ENCODE peak calls at places on chromosome X, in six cellular contexts. M, K, T, X, Z and R are unnamed samples.

GRCh38 chrX:76454456-76454927 is 27.0 kb downstream of the MAGEE1 start:
- DNase-seq in K (peak), X (peak), M (no peak), Z (no peak), T (no peak), R (no peak)

GRCh38 chrX:129686422-129686948 is 31.7 kb upstream of the APLN start:
- DNase-seq in K (no peak), T (no peak), Z (no peak), M (no peak), X (no peak), R (no peak)

GRCh38 chrX:54181196-54181953 is 1.7 kb downstream of the FAM120C start:
- DNase-seq in Z (no peak), T (no peak), X (no peak), K (no peak), M (no peak), R (no peak)

GRCh38 chrX:119606508-119607389 is 525 bp upstream of the NKRF start:
- DNase-seq in Z (no peak), X (no peak), K (no peak), M (no peak), T (peak), R (no peak)

GRCh38 chrX:14380044-14380443 is 149.3 kb upstream of the GLRA2 start:
- DNase-seq in M (no peak), Z (no peak), T (no peak), K (no peak), X (no peak), R (no peak)

GRCh38 chrX:108130889-108131288 is 39.3 kb downstream of the ATG4A start:
- DNase-seq in X (no peak), Z (no peak), T (no peak), M (no peak), K (no peak), R (no peak)

GRCh38 chrX:33062016-33062415 is 149.3 kb downstream of the DMD start:
- DNase-seq in K (no peak), X (no peak), M (no peak), T (no peak), Z (no peak), R (no peak)

GRCh38 chrX:130676861-130677260 is 226.1 kb downstream of the ENOX2 start:
- DNase-seq in Z (no peak), M (no peak), K (no peak), T (no peak), X (no peak), R (no peak)

GRCh38 chrX:119015407-119016242 is 41.2 kb downstream of the LONRF3 start:
- DNase-seq in M (peak), T (peak), X (peak), K (no peak), Z (no peak), R (no peak)

GRCh38 chrX:44980883-44981282 is 107.9 kb downstream of the KDM6A start:
- DNase-seq in X (no peak), Z (no peak), T (no peak), K (no peak), M (no peak), R (no peak)

GRCh38 chrX:57211906-57212305 is 74.6 kb upstream of the FAAH2 start:
- DNase-seq in T (no peak), K (no peak), Z (no peak), M (no peak), X (no peak), R (no peak)

GRCh38 chrX:1239681-1240142 is 27.3 kb upstream of the CRLF2 start:
- DNase-seq in Z (no peak), T (no peak), M (peak), K (no peak), X (peak), R (no peak)

GRCh38 chrX:43661521-43662240 is 5.6 kb downstream of the MAOA start:
- DNase-seq in T (no peak), M (no peak), X (no peak), Z (no peak), K (no peak), R (no peak)

GRCh38 chrX:110212299-110212698 is 105.6 kb downstream of the AMMECR1 start:
- DNase-seq in T (no peak), M (no peak), Z (no peak), X (no peak), K (no peak), R (no peak)
- TF ChIP-seq CTCF in T (no peak), M (no peak), Z (no peak), X (peak), K (peak), R (peak)

DNA sequence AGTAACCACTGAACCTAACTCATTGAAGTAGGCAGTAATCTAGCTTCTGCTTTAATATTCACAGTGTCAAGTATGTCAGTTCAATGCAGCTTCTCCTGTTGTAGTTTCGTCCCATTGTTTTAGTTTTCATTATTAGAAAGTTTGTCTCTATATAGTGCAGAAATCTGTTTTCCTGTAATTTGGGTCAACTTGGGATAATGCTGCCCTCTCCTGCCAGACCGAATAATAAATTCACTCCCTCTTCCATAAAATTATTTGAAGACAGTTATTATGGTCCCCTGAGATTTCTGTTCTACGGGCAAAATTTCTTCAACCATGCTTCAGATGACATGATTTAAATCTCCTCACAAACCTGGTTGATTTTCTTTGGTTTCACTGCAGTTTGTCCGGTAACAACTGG is 4.6 kb upstream of the LUZP4 start:
- DNase-seq in Z (no peak), K (no peak), M (no peak), T (no peak), X (no peak), R (no peak)
- TF ChIP-seq CTCF in Z (peak), K (no peak), M (no peak), T (peak), X (no peak), R (no peak)

GRCh38 chrX:17750436-17750835 is 13.1 kb downstream of the SCML1 start:
- DNase-seq in T (no peak), Z (no peak), M (no peak), X (no peak), K (no peak), R (no peak)
- TF ChIP-seq CTCF in T (no peak), Z (no peak), M (no peak), X (no peak), K (no peak), R (no peak)

GRCh38 chrX:126770179-126770578 is 49.4 kb upstream of the PRR32 start:
- DNase-seq in M (no peak), Z (no peak), T (no peak), X (no peak), K (no peak), R (peak)
- TF ChIP-seq CTCF in M (no peak), Z (peak), T (no peak), X (peak), K (peak), R (peak)

GRCh38 chrX:153728095-153728494 is 3.4 kb downstream of the ABCD1 start:
- DNase-seq in X (no peak), T (no peak), Z (no peak), K (no peak), M (no peak), R (no peak)
- TF ChIP-seq CTCF in X (no peak), T (no peak), Z (no peak), K (no peak), M (no peak), R (no peak)

DNA sequence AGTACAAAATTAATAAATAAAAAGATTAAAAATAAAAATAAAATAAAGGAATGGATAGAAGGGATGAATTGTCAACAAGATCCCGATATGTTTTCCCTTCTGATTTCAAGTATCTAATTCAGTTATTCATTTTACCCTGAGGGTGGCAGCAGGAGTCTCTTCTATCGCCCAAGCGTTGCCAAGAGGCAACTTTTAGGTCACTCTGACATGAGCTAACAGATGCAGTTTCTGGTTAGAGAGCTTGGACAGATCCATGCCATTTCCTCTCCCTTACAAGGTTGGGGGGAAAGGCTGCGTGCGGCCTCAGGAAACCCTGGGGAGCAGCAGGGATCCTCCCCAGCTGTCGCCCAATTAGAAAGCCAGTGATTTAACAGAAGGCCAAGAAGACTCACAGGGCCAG is 35.3 kb upstream of the WAS start:
- DNase-seq in T (peak), M (no peak), K (peak), X (no peak), Z (no peak), R (no peak)
- TF ChIP-seq CTCF in T (peak), M (no peak), K (no peak), X (peak), Z (peak), R (peak)